ENCODE peak calls at places on chromosomes 13 and 19, in nine cellular contexts. W is colonic mucosa; N is type B pancreatic cell; R is BJ; V is NCI-H2081; Y is NT2/D1; G is stimulated activated CD8-positive, alpha-beta memory T cell treated with anti-CD3 and anti-CD28 coated beads, Interleukin-4, amount 100 ng/mL, for 4 hours; K is nephron progenitor cell; M is T-helper 2 cell. H is an unnamed sample.

GRCh38 chr13:79497852-79498251 is 16.9 kb downstream of the NDFIP2 start:
- DNase-seq in V (no peak), Y (no peak), K (no peak), W (no peak), M (no peak), N (no peak), R (no peak), G (no peak), H (no peak)

GRCh38 chr13:51524312-51524711 is 60.0 kb upstream of the WDFY2 start:
- DNase-seq in K (no peak), R (no peak), Y (no peak), N (no peak), V (no peak), M (no peak), G (no peak), W (no peak), H (no peak)

GRCh38 chr19:33826521-33826920 is 29.9 kb downstream of the KCTD15 start:
- DNase-seq in W (no peak), G (no peak), K (no peak), Y (no peak), V (no peak), N (peak; percentile 34), R (no peak), M (no peak), H (no peak)

GRCh38 chr19:30596268-30596667 is 224.1 kb downstream of the ZNF536 start:
- DNase-seq in G (no peak), V (no peak), Y (no peak), R (no peak), N (no peak), W (no peak), K (no peak), M (no peak), H (no peak)

GRCh38 chr13:51728972-51729371 is 75.0 kb downstream of the DHRS12 start:
- DNase-seq in G (no peak), M (no peak), K (no peak), V (no peak), R (no peak), W (no peak), N (no peak), Y (no peak), H (no peak)

GRCh38 chr19:15253076-15253475 is 20.8 kb upstream of the EPHX3 start:
- DNase-seq in N (no peak), V (peak; percentile 73), G (no peak), M (no peak), K (no peak), R (no peak), Y (no peak), W (no peak), H (no peak)

GRCh38 chr13:110063490-110063889 is 243.5 kb downstream of the COL4A1 start:
- DNase-seq in R (no peak), N (no peak), M (no peak), W (no peak), Y (no peak), V (no peak), G (no peak), K (no peak), H (no peak)

GRCh38 chr19:661427-662196 is 1.4 kb downstream of the RNF126 start:
- DNase-seq in N (no peak), Y (no peak), R (no peak), V (no peak), G (no peak), K (no peak), M (peak; percentile 40), W (peak; percentile 72), H (no peak)

GRCh38 chr19:31863122-31863521 is 482.3 kb upstream of the ZNF507 start:
- DNase-seq in M (no peak), N (no peak), Y (no peak), V (no peak), W (no peak), R (no peak), G (no peak), K (no peak), H (no peak)

GRCh38 chr13:98480915-98481510 is 95.9 kb downstream of the STK24 start:
- DNase-seq in K (no peak), R (no peak), M (no peak), Y (no peak), G (no peak), N (no peak), V (peak; percentile 12), W (no peak), H (no peak)